ENCODE peak calls at places on chromosomes 5 and 9, in five cellular contexts. One of them, this sample, is unnamed. For H3K36me3 and H3K4me1, the result is how much of the 10 kb centered on the place peaks cover.

GRCh38 chr9:77764894-77765780 is 117.0 kb upstream of the GNA14 start:
- DNase-seq in mesenchymal stem cell: peak
- DNase-seq in IMR-90: peak
- DNase-seq in endothelial cell of umbilical vein: peak
- DNase-seq in GM23248: peak
- DNase-seq in this sample: no peak

GRCh38 chr9:108095496-108095895 is 605.9 kb upstream of the KLF4 start:
- DNase-seq in mesenchymal stem cell: no peak
- DNase-seq in IMR-90: no peak
- DNase-seq in endothelial cell of umbilical vein: no peak
- DNase-seq in GM23248: no peak
- DNase-seq in this sample: no peak

GRCh38 chr5:151718653-151719052 is 31.9 kb upstream of the SPARC start:
- DNase-seq in mesenchymal stem cell: no peak
- DNase-seq in IMR-90: peak
- DNase-seq in endothelial cell of umbilical vein: no peak
- DNase-seq in GM23248: peak
- DNase-seq in this sample: no peak

GRCh38 chr5:177327539-177328522 is 16.1 kb upstream of the MXD3 start:
- DNase-seq in mesenchymal stem cell: no peak
- DNase-seq in IMR-90: peak
- DNase-seq in endothelial cell of umbilical vein: peak
- DNase-seq in GM23248: peak
- DNase-seq in this sample: no peak

GRCh38 chr9:125513634-125514413 is 193.2 kb downstream of the MAPKAP1 start:
- DNase-seq in mesenchymal stem cell: peak
- DNase-seq in IMR-90: peak
- DNase-seq in endothelial cell of umbilical vein: peak
- DNase-seq in GM23248: peak
- DNase-seq in this sample: peak

GRCh38 chr9:74803366-74804017 is 84.2 kb downstream of the TRPM6 start:
- DNase-seq in mesenchymal stem cell: no peak
- DNase-seq in IMR-90: no peak
- DNase-seq in endothelial cell of umbilical vein: no peak
- DNase-seq in GM23248: no peak
- DNase-seq in this sample: peak

GRCh38 chr9:114396558-114397218 is 8.9 kb upstream of the AKNA start:
- DNase-seq in mesenchymal stem cell: peak
- DNase-seq in IMR-90: peak
- DNase-seq in endothelial cell of umbilical vein: no peak
- DNase-seq in GM23248: peak
- DNase-seq in this sample: no peak

GRCh38 chr5:140113180-140113698 is 670 bp upstream of the PURA start:
- DNase-seq in mesenchymal stem cell: peak
- DNase-seq in IMR-90: no peak
- DNase-seq in endothelial cell of umbilical vein: peak
- DNase-seq in GM23248: peak
- DNase-seq in this sample: peak

GRCh38 chr5:38557309-38557710 is 864 bp upstream of the LIFR start:
- DNase-seq in mesenchymal stem cell: no peak
- DNase-seq in IMR-90: no peak
- DNase-seq in endothelial cell of umbilical vein: no peak
- DNase-seq in GM23248: no peak
- DNase-seq in this sample: no peak

GRCh38 chr5:36070687-36071571 is 4.2 kb upstream of the UGT3A2 start:
- DNase-seq in mesenchymal stem cell: no peak
- DNase-seq in IMR-90: no peak
- DNase-seq in endothelial cell of umbilical vein: peak
- DNase-seq in GM23248: peak
- DNase-seq in this sample: no peak

GRCh38 chr9:134067904-134068741 is at the start of gene BRD3:
- DNase-seq in mesenchymal stem cell: peak
- DNase-seq in IMR-90: peak
- DNase-seq in endothelial cell of umbilical vein: peak
- DNase-seq in GM23248: peak
- DNase-seq in this sample: peak

GRCh38 chr9:90311811-90312210 is 330.8 kb downstream of the DIRAS2 start:
- DNase-seq in mesenchymal stem cell: no peak
- DNase-seq in IMR-90: no peak
- DNase-seq in endothelial cell of umbilical vein: no peak
- DNase-seq in GM23248: no peak
- DNase-seq in this sample: no peak

GRCh38 chr5:128349044-128349629 is 188.9 kb downstream of the FBN2 start:
- DNase-seq in mesenchymal stem cell: peak
- DNase-seq in IMR-90: peak
- DNase-seq in endothelial cell of umbilical vein: no peak
- DNase-seq in GM23248: no peak
- DNase-seq in this sample: peak

GRCh38 chr5:52150501-52150900 is 637.2 kb upstream of the ITGA1 start:
- DNase-seq in mesenchymal stem cell: no peak
- DNase-seq in IMR-90: no peak
- DNase-seq in endothelial cell of umbilical vein: no peak
- DNase-seq in GM23248: no peak
- DNase-seq in this sample: no peak

GRCh38 chr5:180820788-180821321 is 18.2 kb upstream of the MGAT1 start:
- DNase-seq in mesenchymal stem cell: peak
- DNase-seq in IMR-90: peak
- DNase-seq in endothelial cell of umbilical vein: no peak
- DNase-seq in GM23248: no peak
- DNase-seq in this sample: no peak

GRCh38 chr9:135950135-135950682 is 11.0 kb downstream of the UBAC1 start:
- DNase-seq in mesenchymal stem cell: no peak
- DNase-seq in IMR-90: no peak
- DNase-seq in endothelial cell of umbilical vein: no peak
- DNase-seq in GM23248: no peak
- DNase-seq in this sample: no peak

GRCh38 chr5:62506659-62507460 is 71.8 kb upstream of the LRRC70 start:
- DNase-seq in mesenchymal stem cell: no peak
- DNase-seq in IMR-90: no peak
- DNase-seq in endothelial cell of umbilical vein: no peak
- DNase-seq in GM23248: no peak
- DNase-seq in this sample: no peak

GRCh38 chr9:14153310-14153720 is 160.6 kb downstream of the NFIB start:
- DNase-seq in mesenchymal stem cell: no peak
- DNase-seq in IMR-90: no peak
- DNase-seq in endothelial cell of umbilical vein: peak
- DNase-seq in GM23248: peak
- DNase-seq in this sample: no peak

GRCh38 chr5:150628936-150629485 is 11.4 kb upstream of the SYNPO start:
- DNase-seq in mesenchymal stem cell: no peak
- DNase-seq in IMR-90: no peak
- DNase-seq in endothelial cell of umbilical vein: no peak
- DNase-seq in GM23248: no peak
- DNase-seq in this sample: no peak

GRCh38 chr5:169648725-169649124 is 11.7 kb downstream of the DOCK2 start:
- DNase-seq in mesenchymal stem cell: no peak
- DNase-seq in IMR-90: peak
- DNase-seq in endothelial cell of umbilical vein: no peak
- DNase-seq in GM23248: peak
- DNase-seq in this sample: no peak

GRCh38 chr5:63247651-63248050 is 669.0 kb downstream of the LRRC70 start:
- DNase-seq in mesenchymal stem cell: peak
- DNase-seq in IMR-90: peak
- DNase-seq in endothelial cell of umbilical vein: no peak
- DNase-seq in GM23248: peak
- DNase-seq in this sample: no peak

GRCh38 chr5:153159611-153160010 is 330.9 kb upstream of the GRIA1 start:
- DNase-seq in mesenchymal stem cell: peak
- DNase-seq in IMR-90: no peak
- DNase-seq in endothelial cell of umbilical vein: no peak
- DNase-seq in GM23248: peak
- DNase-seq in this sample: no peak

GRCh38 chr5:126471875-126472537 is 48.8 kb downstream of the GRAMD2B start:
- DNase-seq in mesenchymal stem cell: no peak
- DNase-seq in IMR-90: peak
- DNase-seq in endothelial cell of umbilical vein: peak
- DNase-seq in GM23248: peak
- DNase-seq in this sample: no peak

GRCh38 chr9:37715991-37716505 is 37.6 kb upstream of the TRMT10B start:
- DNase-seq in mesenchymal stem cell: no peak
- DNase-seq in IMR-90: no peak
- DNase-seq in endothelial cell of umbilical vein: no peak
- DNase-seq in GM23248: no peak
- DNase-seq in this sample: no peak

GRCh38 chr5:80569086-80569960 is 757 bp downstream of the ANKRD34B start:
- DNase-seq in mesenchymal stem cell: no peak
- DNase-seq in IMR-90: no peak
- DNase-seq in endothelial cell of umbilical vein: no peak
- DNase-seq in GM23248: no peak
- DNase-seq in this sample: no peak

GRCh38 chr9:100281676-100282387 is 70.9 kb downstream of the TEX10 start:
- DNase-seq in mesenchymal stem cell: no peak
- DNase-seq in IMR-90: no peak
- DNase-seq in endothelial cell of umbilical vein: no peak
- DNase-seq in GM23248: no peak
- DNase-seq in this sample: no peak

GRCh38 chr9:93677641-93678136 is 101.3 kb downstream of the PHF2 start:
- DNase-seq in mesenchymal stem cell: no peak
- DNase-seq in IMR-90: no peak
- DNase-seq in endothelial cell of umbilical vein: no peak
- DNase-seq in GM23248: no peak
- DNase-seq in this sample: peak

GRCh38 chr5:78718827-78719226 is 70.3 kb upstream of the LHFPL2 start:
- DNase-seq in mesenchymal stem cell: no peak
- DNase-seq in IMR-90: no peak
- DNase-seq in endothelial cell of umbilical vein: no peak
- DNase-seq in GM23248: no peak
- DNase-seq in this sample: no peak

GRCh38 chr5:148932355-148932935 is 106.0 kb downstream of the ADRB2 start:
- DNase-seq in mesenchymal stem cell: no peak
- DNase-seq in IMR-90: no peak
- DNase-seq in endothelial cell of umbilical vein: no peak
- DNase-seq in GM23248: peak
- DNase-seq in this sample: peak

GRCh38 chr5:119410448-119411170 is 41.7 kb upstream of the HSD17B4 start:
- DNase-seq in mesenchymal stem cell: no peak
- DNase-seq in IMR-90: no peak
- DNase-seq in endothelial cell of umbilical vein: no peak
- DNase-seq in GM23248: peak
- DNase-seq in this sample: no peak

GRCh38 chr9:12882430-12882829 is 107.6 kb downstream of the LURAP1L start:
- DNase-seq in mesenchymal stem cell: peak
- DNase-seq in IMR-90: peak
- DNase-seq in endothelial cell of umbilical vein: no peak
- DNase-seq in GM23248: peak
- DNase-seq in this sample: no peak

GRCh38 chr5:75668348-75668895 is 48.8 kb downstream of the POC5 start:
- DNase-seq in mesenchymal stem cell: no peak
- DNase-seq in IMR-90: no peak
- DNase-seq in endothelial cell of umbilical vein: no peak
- DNase-seq in GM23248: no peak
- DNase-seq in this sample: no peak

GRCh38 chr9:134618163-134618822 is 23.3 kb upstream of the COL5A1 start:
- DNase-seq in mesenchymal stem cell: no peak
- DNase-seq in IMR-90: no peak
- DNase-seq in endothelial cell of umbilical vein: peak
- DNase-seq in GM23248: peak
- DNase-seq in this sample: no peak

GRCh38 chr5:43422143-43422542 is 10.0 kb upstream of the CCL28 start:
- DNase-seq in mesenchymal stem cell: peak
- DNase-seq in IMR-90: peak
- DNase-seq in endothelial cell of umbilical vein: peak
- DNase-seq in GM23248: peak
- DNase-seq in this sample: peak

GRCh38 chr5:142530904-142531303 is 155.0 kb downstream of the FGF1 start:
- DNase-seq in mesenchymal stem cell: no peak
- DNase-seq in IMR-90: no peak
- DNase-seq in endothelial cell of umbilical vein: no peak
- DNase-seq in GM23248: no peak
- DNase-seq in this sample: no peak
- H3K36me3 ChIP-seq in mesenchymal stem cell: under half
- H3K36me3 ChIP-seq in IMR-90: under half
- H3K36me3 ChIP-seq in endothelial cell of umbilical vein: under half
- H3K36me3 ChIP-seq in GM23248: under half
- H3K36me3 ChIP-seq in this sample: under half

DNA sequence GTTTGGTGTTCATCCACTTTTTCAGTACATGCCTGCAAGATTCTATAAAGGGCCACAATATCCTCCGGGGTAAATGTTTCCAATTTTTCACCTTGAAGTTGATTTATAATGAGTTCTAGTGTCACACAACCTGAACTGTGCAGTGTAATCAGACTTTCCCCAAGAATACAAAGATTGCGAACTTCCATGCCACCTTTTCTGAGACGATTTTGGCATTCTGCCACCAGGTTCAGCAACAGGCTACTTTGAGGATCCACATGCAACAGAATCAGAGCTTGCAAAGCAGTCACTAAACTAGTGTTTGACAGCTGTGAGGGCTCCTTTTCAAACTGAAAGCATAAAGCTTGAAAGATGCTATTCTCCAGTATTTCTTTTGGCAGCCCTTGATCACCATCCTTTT is 1.6 kb downstream of the FASTKD3 start:
- DNase-seq in mesenchymal stem cell: no peak
- DNase-seq in IMR-90: no peak
- DNase-seq in endothelial cell of umbilical vein: no peak
- DNase-seq in GM23248: no peak
- DNase-seq in this sample: no peak
- H3K4me1 ChIP-seq in mesenchymal stem cell: under half
- H3K4me1 ChIP-seq in IMR-90: under half
- H3K4me1 ChIP-seq in endothelial cell of umbilical vein: under half
- H3K4me1 ChIP-seq in GM23248: under half
- H3K4me1 ChIP-seq in this sample: under half

DNA sequence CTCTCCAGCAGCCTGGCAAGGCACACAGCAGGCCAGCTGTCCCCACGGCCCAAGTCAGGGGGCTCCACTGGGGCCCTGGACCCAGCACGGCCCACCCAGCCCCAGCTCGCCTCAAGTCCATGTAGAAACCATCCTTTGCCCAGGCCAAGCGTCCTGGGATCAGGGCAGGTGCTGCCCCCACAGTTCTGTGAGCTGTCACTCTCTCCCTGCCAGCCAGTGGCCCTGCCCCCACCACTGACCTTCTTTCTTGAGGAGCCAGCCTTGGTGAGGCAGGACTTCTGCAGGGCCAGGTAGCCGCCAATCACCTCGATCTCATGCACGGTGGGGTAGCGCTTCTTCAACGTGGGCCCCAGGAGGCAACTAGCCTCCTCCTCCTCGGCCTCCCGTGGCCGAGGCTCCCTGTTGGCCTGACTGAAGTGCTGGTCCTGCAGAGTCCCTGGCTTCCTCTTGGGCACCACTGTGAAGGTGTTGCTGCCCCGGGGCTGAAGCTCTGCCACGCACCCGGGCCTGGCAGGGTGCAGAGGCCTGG is 1.7 kb downstream of the TPRN start:
- DNase-seq in mesenchymal stem cell: no peak
- DNase-seq in IMR-90: no peak
- DNase-seq in endothelial cell of umbilical vein: no peak
- DNase-seq in GM23248: no peak
- DNase-seq in this sample: peak
- H3K9ac ChIP-seq in mesenchymal stem cell: peak
- H3K9ac ChIP-seq in IMR-90: peak
- H3K9ac ChIP-seq in endothelial cell of umbilical vein: no peak
- H3K9ac ChIP-seq in GM23248: peak
- H3K9ac ChIP-seq in this sample: peak

DNA sequence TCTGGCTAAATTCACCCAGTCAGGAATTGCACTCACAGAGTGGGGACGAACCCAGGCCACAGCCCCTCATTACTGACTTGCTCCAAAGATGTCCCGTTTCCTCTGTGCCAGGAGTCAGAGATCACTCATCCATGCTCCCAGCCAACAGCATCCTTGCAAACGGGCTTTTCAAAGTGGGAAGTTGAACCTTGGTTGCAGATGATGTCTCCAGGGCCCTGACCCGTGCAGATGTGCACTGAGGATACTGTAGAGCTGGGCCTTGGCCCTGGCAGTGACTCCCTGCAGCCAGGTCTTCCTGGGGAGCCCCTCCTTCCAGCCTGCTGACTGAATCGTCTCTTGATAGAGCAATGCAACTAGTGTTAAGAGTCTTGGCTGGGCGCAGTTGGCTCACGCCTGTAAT is 22.3 kb downstream of the TCF7 start:
- DNase-seq in mesenchymal stem cell: no peak
- DNase-seq in IMR-90: no peak
- DNase-seq in endothelial cell of umbilical vein: no peak
- DNase-seq in GM23248: no peak
- DNase-seq in this sample: no peak
- H3K36me3 ChIP-seq in mesenchymal stem cell: half or more
- H3K36me3 ChIP-seq in IMR-90: under half
- H3K36me3 ChIP-seq in endothelial cell of umbilical vein: under half
- H3K36me3 ChIP-seq in GM23248: under half
- H3K36me3 ChIP-seq in this sample: under half

This sample was measured in colonic mucosa.